ENCODE peak calls at places on chromosomes 6 and 20, in nine cellular contexts. C is uterus, E is heart left ventricle, L is GM23248, Y is gastrocnemius medialis, X is IMR-90, D is astrocyte, F is caudate nucleus, W is suprapubic skin. I is an unnamed sample.

GRCh38 chr20:41428285-41428684 is 61.7 kb upstream of the EMILIN3 start:
- DNase-seq in C (no peak), E (no peak), L (peak), Y (no peak), X (peak), D (peak), F (no peak), W (no peak), I (no peak)

GRCh38 chr6:41427642-41428401 is 92.4 kb downstream of the NCR2 start:
- DNase-seq in C (peak), E (peak), L (peak), Y (no peak), X (no peak), D (no peak), F (no peak), W (no peak), I (peak)

GRCh38 chr20:3805594-3806264 is 9.6 kb downstream of the CDC25B start:
- DNase-seq in C (no peak), E (peak), L (peak), Y (no peak), X (peak), D (peak), F (no peak), W (no peak), I (peak)

GRCh38 chr6:17125407-17125806 is 23.6 kb downstream of the STMND1 start:
- DNase-seq in C (no peak), E (no peak), L (no peak), Y (no peak), X (no peak), D (no peak), F (no peak), W (no peak), I (no peak)

GRCh38 chr6:24431045-24431451 is 28.3 kb downstream of the MRS2 start:
- DNase-seq in C (no peak), E (no peak), L (peak), Y (no peak), X (peak), D (peak), F (no peak), W (no peak), I (no peak)

GRCh38 chr6:63537126-63537958 is 34.9 kb upstream of the LOC128125822 start:
- DNase-seq in C (no peak), E (no peak), L (peak), Y (no peak), X (no peak), D (no peak), F (no peak), W (no peak), I (no peak)

GRCh38 chr6:164911151-164911550 is 398.3 kb downstream of the C6orf118 start:
- DNase-seq in C (no peak), E (no peak), L (no peak), Y (no peak), X (no peak), D (no peak), F (no peak), W (no peak), I (no peak)

GRCh38 chr6:33298773-33299236 is at the start of gene RGL2:
- DNase-seq in C (peak), E (peak), L (peak), Y (peak), X (peak), D (no peak), F (peak), W (peak), I (peak)

GRCh38 chr20:6651016-6651415 is 116.5 kb upstream of the BMP2 start:
- DNase-seq in C (peak), E (no peak), L (peak), Y (peak), X (peak), D (peak), F (no peak), W (no peak), I (no peak)

GRCh38 chr20:20561172-20561571 is 151.3 kb downstream of the RALGAPA2 start:
- DNase-seq in C (no peak), E (no peak), L (no peak), Y (no peak), X (no peak), D (no peak), F (no peak), W (no peak), I (no peak)

GRCh38 chr6:108927927-108928326 is 79.7 kb downstream of the ARMC2 start:
- DNase-seq in C (no peak), E (no peak), L (peak), Y (no peak), X (no peak), D (no peak), F (no peak), W (no peak), I (no peak)

GRCh38 chr6:142374965-142375733 is 73.3 kb downstream of the ADGRG6 start:
- DNase-seq in C (no peak), E (no peak), L (peak), Y (no peak), X (peak), D (peak), F (no peak), W (no peak), I (no peak)

GRCh38 chr6:10449751-10450150 is 34.9 kb upstream of the TFAP2A start:
- DNase-seq in C (no peak), E (no peak), L (no peak), Y (no peak), X (no peak), D (no peak), F (no peak), W (no peak), I (no peak)

GRCh38 chr6:26538936-26539615 is 910 bp downstream of the HMGN4 start:
- DNase-seq in C (no peak), E (no peak), L (peak), Y (no peak), X (no peak), D (no peak), F (no peak), W (no peak), I (no peak)

GRCh38 chr20:51711426-51711825 is 56.8 kb downstream of the ATP9A start:
- DNase-seq in C (no peak), E (no peak), L (no peak), Y (no peak), X (no peak), D (no peak), F (no peak), W (no peak), I (no peak)

GRCh38 chr6:43628392-43629103 is 516 bp downstream of the GTPBP2 start:
- DNase-seq in C (peak), E (peak), L (peak), Y (peak), X (peak), D (peak), F (peak), W (no peak), I (peak)

GRCh38 chr6:15586528-15586927 is 76.3 kb downstream of the DTNBP1 start:
- DNase-seq in C (no peak), E (no peak), L (peak), Y (no peak), X (no peak), D (no peak), F (no peak), W (no peak), I (no peak)

GRCh38 chr6:128078276-128078675 is 177.4 kb upstream of the THEMIS start:
- DNase-seq in C (no peak), E (no peak), L (no peak), Y (no peak), X (no peak), D (no peak), F (no peak), W (no peak), I (no peak)

GRCh38 chr6:44742201-44742600 is 354.7 kb downstream of the CDC5L start:
- DNase-seq in C (no peak), E (no peak), L (no peak), Y (no peak), X (no peak), D (no peak), F (no peak), W (no peak), I (no peak)

GRCh38 chr20:10179574-10180298 is 38.9 kb upstream of the SNAP25 start:
- DNase-seq in C (no peak), E (no peak), L (peak), Y (no peak), X (peak), D (no peak), F (no peak), W (no peak), I (no peak)

GRCh38 chr20:297098-297924 is at the start of gene ZCCHC3:
- DNase-seq in C (peak), E (peak), L (peak), Y (peak), X (peak), D (peak), F (peak), W (peak), I (peak)

GRCh38 chr6:158816329-158816728 is 2.8 kb downstream of the EZR start:
- DNase-seq in C (no peak), E (no peak), L (no peak), Y (no peak), X (no peak), D (no peak), F (no peak), W (no peak), I (no peak)

GRCh38 chr20:25070821-25071473 is 11.0 kb downstream of the VSX1 start:
- DNase-seq in C (no peak), E (peak), L (no peak), Y (no peak), X (no peak), D (no peak), F (no peak), W (peak), I (no peak)

GRCh38 chr20:62358728-62359490 is 8.2 kb downstream of the LAMA5 start:
- DNase-seq in C (no peak), E (no peak), L (no peak), Y (no peak), X (no peak), D (no peak), F (no peak), W (no peak), I (no peak)

GRCh38 chr20:22382742-22383141 is 201.6 kb downstream of the FOXA2 start:
- DNase-seq in C (no peak), E (no peak), L (peak), Y (no peak), X (no peak), D (no peak), F (no peak), W (no peak), I (no peak)

GRCh38 chr20:22381812-22382416 is 202.5 kb downstream of the FOXA2 start:
- DNase-seq in C (no peak), E (no peak), L (no peak), Y (no peak), X (no peak), D (no peak), F (no peak), W (no peak), I (no peak)

GRCh38 chr20:22374678-22375590 is 209.4 kb downstream of the FOXA2 start:
- DNase-seq in C (no peak), E (no peak), L (peak), Y (no peak), X (no peak), D (peak), F (no peak), W (no peak), I (no peak)

GRCh38 chr20:22383156-22383555 is 201.2 kb downstream of the FOXA2 start:
- DNase-seq in C (no peak), E (no peak), L (peak), Y (no peak), X (no peak), D (peak), F (no peak), W (no peak), I (no peak)

DNA sequence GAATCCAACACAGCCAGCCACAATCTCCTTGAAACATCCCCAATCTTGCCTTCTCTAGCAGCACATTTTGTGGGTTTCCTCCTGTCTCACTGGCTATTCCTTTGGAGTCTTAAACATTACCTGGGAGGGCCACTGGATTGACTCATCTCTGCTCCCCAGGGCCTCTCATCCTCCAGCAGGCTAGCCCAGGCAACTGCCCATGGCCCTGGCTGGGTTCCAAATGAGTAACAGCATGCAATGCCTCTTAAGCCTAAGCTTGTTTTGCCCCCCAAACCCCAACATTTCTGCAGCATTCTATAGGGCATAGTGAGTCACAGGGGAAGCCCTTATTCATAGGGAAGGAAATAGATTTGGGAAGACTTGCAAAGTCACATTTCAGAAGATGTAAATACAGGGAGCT is 204.9 kb downstream of the FOXA2 start:
- DNase-seq in C (no peak), E (no peak), L (peak), Y (no peak), X (no peak), D (peak), F (no peak), W (no peak), I (no peak)
- H3K27ac ChIP-seq in C (no peak), E (no peak), L (no peak), Y (no peak), X (no peak), D (no peak), F (no peak), W (no peak), I (no peak)

GRCh38 chr6:35197196-35197595 is 16.6 kb upstream of the SCUBE3 start:
- DNase-seq in C (no peak), E (no peak), L (no peak), Y (no peak), X (no peak), D (no peak), F (no peak), W (no peak), I (no peak)
- H3K27ac ChIP-seq in C (no peak), E (no peak), L (no peak), Y (no peak), X (no peak), D (no peak), F (no peak), W (no peak), I (no peak)

GRCh38 chr6:2598867-2599266 is 151.9 kb downstream of the MYLK4 start:
- DNase-seq in C (no peak), E (no peak), L (no peak), Y (no peak), X (no peak), D (no peak), F (no peak), W (no peak), I (no peak)
- H3K27ac ChIP-seq in C (no peak), E (no peak), L (no peak), Y (no peak), X (no peak), D (no peak), F (no peak), W (no peak), I (no peak)

DNA sequence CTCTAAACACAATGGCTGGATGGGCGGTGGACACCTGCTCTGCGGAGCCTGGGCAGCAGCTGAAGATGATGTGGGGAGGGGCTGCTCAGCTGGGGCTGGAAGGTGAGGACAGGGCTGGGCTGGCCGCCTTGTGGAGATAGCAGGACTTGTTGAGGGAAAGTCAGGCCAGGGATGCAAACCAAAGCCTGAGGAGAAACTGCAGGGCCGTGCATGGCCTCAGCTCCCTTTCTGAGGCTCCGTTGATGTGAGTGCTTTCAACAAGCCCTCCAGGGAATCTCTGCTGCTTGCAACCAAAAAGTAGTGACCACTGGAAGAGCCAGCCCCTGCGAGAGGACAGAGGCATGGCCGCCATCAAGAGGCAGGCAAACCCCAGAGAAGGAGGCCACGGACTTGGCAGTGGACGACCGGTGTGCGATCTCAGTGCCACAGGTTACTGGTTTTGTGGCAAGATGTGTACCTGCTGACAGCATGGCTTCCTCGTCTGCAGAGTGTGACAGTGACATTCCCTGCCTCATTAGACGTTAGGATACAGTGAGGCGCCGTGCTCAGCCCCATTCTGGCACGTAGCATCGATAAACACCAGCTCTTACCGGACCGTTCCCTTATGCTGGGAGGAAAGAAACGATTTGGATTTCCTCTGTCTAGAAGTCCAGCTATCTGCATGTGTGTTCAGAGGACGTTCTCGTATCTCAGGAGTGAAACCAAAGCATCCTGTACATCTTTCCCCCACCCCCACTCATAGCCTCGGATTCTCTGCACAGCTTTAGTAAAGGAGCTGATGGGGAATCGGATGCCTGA is 37.9 kb downstream of the ERMARD start:
- DNase-seq in C (no peak), E (no peak), L (no peak), Y (no peak), X (no peak), D (no peak), F (no peak), W (peak), I (no peak)
- H3K27ac ChIP-seq in C (peak), E (no peak), L (no peak), Y (no peak), X (no peak), D (no peak), F (no peak), W (no peak), I (no peak)

GRCh38 chr20:22819134-22819533 is 216.0 kb upstream of the SSTR4 start:
- DNase-seq in C (no peak), E (no peak), L (no peak), Y (no peak), X (no peak), D (no peak), F (no peak), W (no peak), I (no peak)

GRCh38 chr20:22821081-22821480 is 214.0 kb upstream of the SSTR4 start:
- DNase-seq in C (no peak), E (no peak), L (no peak), Y (no peak), X (no peak), D (no peak), F (no peak), W (no peak), I (no peak)

GRCh38 chr20:22821826-22822225 is 213.3 kb upstream of the SSTR4 start:
- DNase-seq in C (no peak), E (no peak), L (no peak), Y (no peak), X (no peak), D (no peak), F (no peak), W (no peak), I (no peak)

GRCh38 chr20:22816016-22816415 is 219.1 kb upstream of the SSTR4 start:
- DNase-seq in C (no peak), E (no peak), L (no peak), Y (no peak), X (no peak), D (no peak), F (no peak), W (no peak), I (no peak)

GRCh38 chr20:22819784-22820183 is 215.3 kb upstream of the SSTR4 start:
- DNase-seq in C (no peak), E (no peak), L (no peak), Y (no peak), X (no peak), D (no peak), F (no peak), W (no peak), I (no peak)
- H3K27ac ChIP-seq in C (no peak), E (no peak), L (no peak), Y (no peak), X (no peak), D (no peak), F (no peak), W (no peak), I (no peak)

DNA sequence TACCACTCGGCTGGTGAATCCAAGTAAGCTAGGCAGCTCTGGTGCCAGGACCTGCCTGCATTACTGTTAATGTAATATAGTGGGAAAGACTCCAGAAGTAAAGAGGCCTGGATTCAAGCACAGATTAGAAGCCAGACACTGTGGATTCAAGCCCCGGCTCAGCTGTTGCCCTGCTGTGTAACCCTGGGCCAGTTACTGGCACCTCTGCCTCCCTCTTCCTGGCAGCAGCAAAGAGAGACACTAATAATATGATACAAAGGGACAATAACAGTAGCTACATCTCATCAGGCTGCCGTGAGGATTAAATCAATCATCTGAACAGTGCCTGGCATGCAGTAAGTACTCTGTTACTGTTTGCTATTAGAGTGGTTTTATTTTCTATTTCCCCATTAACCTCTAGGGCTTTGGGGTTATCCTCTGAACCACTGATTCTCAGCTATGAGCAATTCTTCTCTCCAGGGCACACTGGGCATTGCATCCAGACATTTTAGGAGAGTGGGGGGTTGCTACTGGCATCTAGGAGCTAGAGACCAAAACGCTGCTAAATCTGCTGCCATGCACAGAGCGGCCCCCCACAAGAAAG is 92.9 kb downstream of the ZMYND8 start:
- DNase-seq in C (no peak), E (peak), L (peak), Y (no peak), X (no peak), D (peak), F (no peak), W (no peak), I (no peak)
- H3K27ac ChIP-seq in C (no peak), E (no peak), L (peak), Y (peak), X (no peak), D (no peak), F (no peak), W (no peak), I (no peak)

DNA sequence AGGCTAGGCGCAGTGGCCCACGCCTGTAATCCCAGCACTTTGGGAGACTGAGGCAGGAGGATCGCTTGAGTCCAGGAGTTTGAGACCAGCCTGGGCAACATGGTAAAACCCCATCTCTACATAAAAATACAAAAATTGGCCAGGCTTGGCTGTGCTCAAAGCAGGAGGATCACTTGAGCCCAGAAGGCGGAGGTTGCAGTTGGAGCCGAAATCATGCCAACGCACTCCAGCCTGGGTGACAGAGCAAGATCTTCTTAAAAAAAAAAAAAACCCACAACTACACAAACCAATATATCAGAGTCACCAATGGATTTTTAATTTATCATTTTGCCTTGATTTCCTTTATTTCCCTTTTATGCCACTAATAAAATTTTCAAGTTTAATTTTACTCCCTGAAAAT is 9.3 kb downstream of the MAP3K5 start:
- DNase-seq in C (no peak), E (no peak), L (no peak), Y (no peak), X (no peak), D (no peak), F (no peak), W (no peak), I (no peak)
- H3K27ac ChIP-seq in C (no peak), E (no peak), L (no peak), Y (no peak), X (peak), D (peak), F (no peak), W (peak), I (no peak)